ENCODE peak calls at places on chromosomes 3 and 15, in four cellular contexts. M is type B pancreatic cell, H is DMS79 treated with DMSO at 0.1 percent for 48 hours, B is neural progenitor cell. A is an unnamed sample.

GRCh38 chr3:181710581-181711255 is 1.0 kb upstream of the SOX2 start:
- DNase-seq in M (no peak), H (no peak), B (peak), A (no peak)

GRCh38 chr3:160372780-160373179 is 26.2 kb downstream of the IFT80 start:
- DNase-seq in M (no peak), H (no peak), B (no peak), A (no peak)

GRCh38 chr15:67033521-67033920 is 31.9 kb upstream of the SMAD3 start:
- DNase-seq in M (no peak), H (no peak), B (peak), A (no peak)

GRCh38 chr15:71094137-71094536 is 21.1 kb upstream of the THSD4 start:
- DNase-seq in M (no peak), H (no peak), B (no peak), A (peak)

GRCh38 chr3:5423076-5423475 is 235.6 kb downstream of the EDEM1 start:
- DNase-seq in M (no peak), H (no peak), B (no peak), A (peak)

GRCh38 chr15:75732809-75733451 is 20.3 kb upstream of the CSPG4 start:
- DNase-seq in M (no peak), H (no peak), B (peak), A (no peak)

GRCh38 chr3:130926504-130926903 is 32.6 kb downstream of the ATP2C1 start:
- DNase-seq in M (no peak), H (no peak), B (no peak), A (no peak)

GRCh38 chr3:86950717-86951116 is 40.2 kb downstream of the VGLL3 start:
- DNase-seq in M (no peak), H (no peak), B (no peak), A (no peak)

GRCh38 chr3:14431928-14432834 is 29.8 kb downstream of the SLC6A6 start:
- DNase-seq in M (no peak), H (peak), B (no peak), A (peak)

GRCh38 chr3:136545664-136546266 is 206.4 kb downstream of the STAG1 start:
- DNase-seq in M (no peak), H (no peak), B (no peak), A (no peak)

GRCh38 chr15:25897658-25898057 is 34.5 kb upstream of the ATP10A start:
- DNase-seq in M (no peak), H (no peak), B (no peak), A (no peak)

GRCh38 chr15:71485094-71485693 is 325.2 kb upstream of the NR2E3 start:
- DNase-seq in M (no peak), H (no peak), B (peak), A (no peak)

A was measured in esophagus muscularis mucosa.